ENCODE peak calls at places on chromosomes 5 and 9, in seven cellular contexts. F is epithelial cell of proximal tubule; H is neuronal stem cell; Q is effector CD4-positive, alpha-beta T cell; P is A549; J is anterior cingulate cortex; N is NCI-H2081. M is an unnamed sample.

GRCh38 chr9:122126340-122127333 is 32.9 kb downstream of the NDUFA8 start:
- DNase-seq in F (no peak), H (no peak), Q (no peak), P (no peak), J (no peak), N (no peak), M (no peak)

GRCh38 chr9:131234799-131235479 is 41.4 kb downstream of the FAM78A start:
- DNase-seq in F (no peak), H (no peak), Q (no peak), P (no peak), J (no peak), N (no peak), M (no peak)

GRCh38 chr9:137902646-137903045 is 25.1 kb downstream of the CACNA1B start:
- DNase-seq in F (no peak), H (no peak), Q (no peak), P (no peak), J (no peak), N (no peak), M (no peak)

GRCh38 chr9:130833324-130833990 is 1.6 kb upstream of the ABL1 start:
- DNase-seq in F (no peak), H (no peak), Q (no peak), P (no peak), J (no peak), N (no peak), M (no peak)

GRCh38 chr5:61637566-61637965 is 305.5 kb downstream of the ZSWIM6 start:
- DNase-seq in F (no peak), H (no peak), Q (no peak), P (no peak), J (peak; percentile 34), N (no peak), M (no peak)

GRCh38 chr5:151213803-151214613 is 9.9 kb downstream of the CCDC69 start:
- DNase-seq in F (no peak), H (no peak), Q (peak; percentile 77), P (no peak), J (peak; percentile 31), N (no peak), M (peak; percentile 98)

GRCh38 chr9:117763314-117763713 is 59.1 kb downstream of the TLR4 start:
- DNase-seq in F (peak; percentile 10), H (no peak), Q (no peak), P (no peak), J (no peak), N (no peak), M (no peak)

GRCh38 chr9:2524601-2525000 is 97.0 kb upstream of the VLDLR start:
- DNase-seq in F (no peak), H (no peak), Q (no peak), P (no peak), J (no peak), N (no peak), M (no peak)

GRCh38 chr5:179549973-179550510 is 312 bp upstream of the RUFY1 start:
- DNase-seq in F (no peak), H (peak; percentile 42), Q (no peak), P (no peak), J (peak; percentile 55), N (peak; percentile 56), M (peak; percentile 78)

GRCh38 chr9:130437011-130437784 is 7.6 kb upstream of the ASS1 start:
- DNase-seq in F (no peak), H (no peak), Q (no peak), P (no peak), J (no peak), N (no peak), M (no peak)

GRCh38 chr5:111530298-111530740 is 18.0 kb upstream of the STARD4 start:
- DNase-seq in F (peak; percentile 63), H (no peak), Q (peak; percentile 81), P (peak; percentile 43), J (no peak), N (no peak), M (peak; percentile 79)

GRCh38 chr5:155087036-155087435 is 73.5 kb downstream of the KIF4B start:
- DNase-seq in F (no peak), H (no peak), Q (no peak), P (no peak), J (no peak), N (no peak), M (no peak)

GRCh38 chr5:134547579-134547978 is 22.1 kb downstream of the JADE2 start:
- DNase-seq in F (no peak), H (no peak), Q (no peak), P (no peak), J (no peak), N (no peak), M (no peak)

GRCh38 chr5:141814064-141814982 is 63.9 kb downstream of the PCDH1 start:
- DNase-seq in F (no peak), H (peak; percentile 64), Q (no peak), P (peak; percentile 79), J (peak; percentile 22), N (no peak), M (peak; percentile 43)

GRCh38 chr9:120100595-120100994 is 479.4 kb downstream of the CDK5RAP2 start:
- DNase-seq in F (no peak), H (no peak), Q (no peak), P (no peak), J (no peak), N (no peak), M (no peak)

GRCh38 chr5:16768184-16768583 is 151.4 kb upstream of the RETREG1 start:
- DNase-seq in F (no peak), H (no peak), Q (no peak), P (no peak), J (no peak), N (no peak), M (no peak)

GRCh38 chr5:151664694-151665583 is 21.8 kb downstream of the SPARC start:
- DNase-seq in F (no peak), H (no peak), Q (no peak), P (no peak), J (no peak), N (no peak), M (no peak)